ENCODE peak calls at places on chromosomes 6 and 20, in eight cellular contexts. N is lower lobe of right lung; T is OCI-LY7; P is thoracic aorta; D is psoas muscle; B is CD8-positive, alpha-beta T cell; I is BJ; Y is esophagus muscularis mucosa. A is an unnamed sample.

GRCh38 chr6:31689249-31690110 is 8.6 kb upstream of the LY6G5C start:
- DNase-seq in N (no peak), T (no peak), B (no peak), P (no peak), Y (no peak), I (no peak), D (no peak), A (no peak)

GRCh38 chr6:45457141-45457540 is 79.4 kb upstream of the SUPT3H start:
- DNase-seq in B (no peak), Y (no peak), T (no peak), I (no peak), P (no peak), D (no peak), N (no peak), A (no peak)

GRCh38 chr20:62010551-62011402 is 54.9 kb downstream of the TAF4 start:
- DNase-seq in D (no peak), P (no peak), N (no peak), T (peak), B (peak), Y (no peak), I (no peak), A (peak)

GRCh38 chr6:108363756-108364356 is 69.0 kb downstream of the AFG1L start:
- DNase-seq in B (no peak), N (no peak), T (no peak), D (no peak), P (no peak), Y (no peak), I (no peak), A (no peak)

GRCh38 chr6:161137320-161137719 is 136.5 kb downstream of the AGPAT4 start:
- DNase-seq in B (no peak), P (no peak), T (no peak), Y (peak), D (no peak), N (no peak), I (no peak), A (no peak)

GRCh38 chr20:26208296-26209091 is 511.8 kb upstream of the ZNF337 start:
- DNase-seq in P (no peak), Y (no peak), B (peak), I (no peak), T (no peak), N (peak), D (peak), A (no peak)

GRCh38 chr6:43934183-43934802 is 164.3 kb downstream of the VEGFA start:
- DNase-seq in B (no peak), D (no peak), Y (no peak), T (no peak), N (no peak), I (no peak), P (no peak), A (no peak)

GRCh38 chr6:70436320-70436719 is 23.0 kb downstream of the FAM135A start:
- DNase-seq in P (no peak), Y (no peak), D (no peak), B (no peak), T (no peak), N (no peak), I (no peak), A (no peak)

GRCh38 chr6:143528164-143528811 is 16.8 kb upstream of the FUCA2 start:
- DNase-seq in I (no peak), D (no peak), Y (no peak), N (no peak), P (no peak), B (no peak), T (no peak), A (no peak)

GRCh38 chr6:2877057-2877882 is 25.8 kb downstream of the SERPINB9 start:
- DNase-seq in T (no peak), Y (peak), P (no peak), N (no peak), B (no peak), I (no peak), D (no peak), A (peak)

GRCh38 chr6:33620584-33621395 is at the start of gene ITPR3:
- DNase-seq in D (peak), N (peak), I (no peak), P (no peak), B (peak), T (peak), Y (no peak), A (peak)

GRCh38 chr6:144219056-144219685 is 66.0 kb upstream of the UTRN start:
- DNase-seq in D (no peak), T (peak), B (no peak), Y (no peak), N (no peak), P (no peak), I (no peak), A (peak)

GRCh38 chr6:149137594-149137993 is 179.9 kb upstream of the TAB2 start:
- DNase-seq in D (no peak), Y (no peak), B (no peak), I (no peak), N (no peak), P (no peak), T (no peak), A (no peak)

GRCh38 chr20:35001596-35002362 is 46.1 kb downstream of the MYH7B start:
- DNase-seq in I (no peak), P (no peak), B (no peak), N (peak), T (peak), D (peak), Y (no peak), A (no peak)

GRCh38 chr20:49501917-49502316 is 19.4 kb upstream of the KCNB1 start:
- DNase-seq in I (no peak), T (peak), D (no peak), Y (no peak), N (no peak), P (no peak), B (no peak), A (no peak)

GRCh38 chr6:106163966-106164877 is 78.1 kb downstream of the PRDM1 start:
- DNase-seq in P (peak), I (peak), T (peak), B (no peak), N (no peak), D (no peak), Y (peak), A (peak)
- H3K4me3 ChIP-seq in P (peak), I (no peak), T (peak), B (peak), N (peak), D (no peak), Y (no peak), A (no peak)

GRCh38 chr6:81752084-81752968 is at the start of gene TENT5A:
- DNase-seq in P (peak), N (peak), B (peak), I (peak), T (no peak), D (peak), Y (peak), A (peak)
- TF ChIP-seq CTCF in P (peak), N (no peak), B (no peak), I (peak), T (no peak), D (peak), Y (no peak), A (peak)

DNA sequence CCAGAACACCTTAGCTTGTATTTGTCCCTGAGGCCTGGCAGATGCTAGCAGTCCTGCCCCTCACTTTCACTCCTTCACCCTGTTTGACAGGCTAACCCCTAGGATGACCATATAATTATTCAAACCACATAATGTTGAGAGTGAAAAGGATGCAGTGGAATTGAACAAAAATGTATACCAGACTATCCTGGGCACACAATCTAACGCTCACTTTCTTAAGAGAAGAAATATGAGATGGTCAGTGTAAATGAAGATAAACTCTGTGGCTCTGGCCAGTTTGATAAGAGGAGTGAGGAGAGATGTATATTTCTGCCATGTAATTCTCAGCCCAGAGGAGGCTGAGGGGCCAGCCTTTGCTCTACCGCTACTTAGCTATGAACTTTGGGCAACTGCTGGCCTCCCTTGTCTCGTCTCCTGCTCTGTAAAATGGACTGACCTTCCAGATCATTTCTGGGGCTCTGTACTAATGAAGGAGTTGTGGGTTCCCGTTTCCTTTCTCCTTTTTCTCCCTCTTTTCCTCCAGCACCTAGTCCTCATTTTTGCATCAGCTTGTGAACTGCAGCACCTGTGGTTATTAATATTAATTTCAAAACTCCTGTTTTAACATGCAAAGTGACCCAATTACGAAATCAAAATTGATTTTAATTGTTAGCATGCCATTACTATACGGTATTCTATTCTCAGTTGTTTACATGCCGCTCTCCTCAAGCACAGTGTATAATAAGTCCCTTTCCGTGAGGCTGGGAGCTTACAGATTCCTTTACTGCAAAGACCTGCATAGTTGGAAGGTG is 92.4 kb upstream of the IYD start:
- DNase-seq in I (no peak), Y (no peak), N (no peak), P (no peak), B (no peak), T (no peak), D (no peak), A (no peak)
- H3K4me3 ChIP-seq in I (no peak), Y (no peak), N (no peak), P (no peak), B (no peak), T (no peak), D (no peak), A (no peak)

GRCh38 chr6:42095776-42096541 is 45.6 kb downstream of the TAF8 start:
- DNase-seq in D (no peak), P (no peak), Y (no peak), B (no peak), N (no peak), T (no peak), I (no peak), A (no peak)
- TF ChIP-seq CTCF in D (no peak), P (no peak), Y (no peak), B (no peak), N (no peak), T (peak), I (peak), A (no peak)

GRCh38 chr6:25404094-25404493 is 124.9 kb downstream of the CARMIL1 start:
- DNase-seq in I (no peak), T (no peak), P (no peak), D (no peak), N (no peak), Y (no peak), B (no peak), A (no peak)

GRCh38 chr6:25405442-25405841 is 126.3 kb downstream of the CARMIL1 start:
- DNase-seq in B (no peak), P (no peak), Y (no peak), D (no peak), I (no peak), N (no peak), T (peak), A (no peak)

GRCh38 chr6:25402125-25402524 is 123.0 kb downstream of the CARMIL1 start:
- DNase-seq in B (no peak), I (no peak), P (no peak), D (no peak), T (no peak), N (no peak), Y (no peak), A (no peak)

GRCh38 chr6:25403150-25403549 is 124.0 kb downstream of the CARMIL1 start:
- DNase-seq in N (no peak), D (no peak), Y (no peak), B (no peak), T (no peak), P (no peak), I (no peak), A (no peak)

GRCh38 chr6:25404693-25405169 is 125.6 kb downstream of the CARMIL1 start:
- DNase-seq in T (peak), D (no peak), Y (no peak), N (no peak), B (peak), I (no peak), P (no peak), A (no peak)
- H3K4me3 ChIP-seq in T (peak), D (no peak), Y (peak), N (no peak), B (peak), I (no peak), P (peak), A (no peak)

GRCh38 chr6:168232989-168233874 is 86.3 kb downstream of the DACT2 start:
- DNase-seq in Y (no peak), P (no peak), I (no peak), B (no peak), T (no peak), N (no peak), D (no peak), A (no peak)
- TF ChIP-seq CTCF in Y (no peak), P (no peak), I (no peak), B (no peak), T (no peak), N (no peak), D (no peak), A (no peak)

GRCh38 chr6:111551521-111552231 is 54.0 kb downstream of the TRAF3IP2 start:
- DNase-seq in N (peak), B (no peak), Y (no peak), P (no peak), T (no peak), I (no peak), D (no peak), A (no peak)
- H3K4me3 ChIP-seq in N (peak), B (no peak), Y (peak), P (peak), T (no peak), I (no peak), D (peak), A (no peak)

GRCh38 chr20:17650816-17651760 is 31.0 kb downstream of the RRBP1 start:
- DNase-seq in T (no peak), P (no peak), B (no peak), N (no peak), I (no peak), D (no peak), Y (no peak), A (no peak)

GRCh38 chr20:17650301-17650761 is 31.7 kb downstream of the RRBP1 start:
- DNase-seq in P (no peak), Y (no peak), T (peak), D (no peak), B (no peak), N (no peak), I (no peak), A (no peak)

GRCh38 chr20:17653835-17654648 is 28.0 kb downstream of the RRBP1 start:
- DNase-seq in B (no peak), I (no peak), P (no peak), Y (no peak), T (no peak), N (no peak), D (no peak), A (no peak)

GRCh38 chr20:17652411-17652810 is 29.6 kb downstream of the RRBP1 start:
- DNase-seq in B (no peak), N (no peak), P (no peak), T (no peak), I (no peak), Y (no peak), D (no peak), A (no peak)

DNA sequence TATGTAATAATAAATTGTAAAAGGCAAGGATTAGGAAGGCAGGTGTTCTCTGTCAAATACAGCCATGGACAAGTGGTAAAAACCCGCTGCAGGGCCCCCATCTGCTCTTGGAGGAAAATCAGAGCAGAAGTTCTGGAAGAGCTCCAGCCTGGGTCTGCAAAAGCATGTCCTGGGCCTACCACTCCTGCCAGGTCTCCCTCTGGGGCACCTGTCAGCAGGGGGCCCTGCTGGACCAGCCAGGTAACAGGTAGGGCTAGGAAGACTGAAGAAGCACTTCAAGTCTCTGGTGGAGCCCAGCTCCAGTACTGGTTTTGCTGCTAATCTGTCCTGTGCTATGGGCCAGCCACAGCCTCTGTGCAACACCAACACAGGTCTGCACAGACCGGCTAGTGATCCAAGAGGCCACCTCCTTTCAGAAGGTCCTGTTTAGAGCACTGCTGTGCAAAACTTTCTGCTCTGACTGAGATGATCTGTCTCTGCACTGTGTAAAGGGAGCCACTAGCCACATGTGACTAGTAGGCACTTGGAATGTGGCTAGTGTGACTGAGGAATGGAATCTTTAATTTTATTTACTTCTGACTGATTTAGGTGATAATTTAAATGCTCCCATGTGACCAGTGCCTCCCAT is 30.2 kb downstream of the RRBP1 start:
- DNase-seq in B (no peak), I (no peak), T (peak), Y (no peak), P (no peak), N (no peak), D (no peak), A (no peak)
- TF ChIP-seq CTCF in B (no peak), I (no peak), T (peak), Y (no peak), P (no peak), N (peak), D (no peak), A (no peak)

A was measured in AG09309.